ENCODE peak calls at places on chromosomes 4 and X, in six cellular contexts. O is T47D; X is neural crest cell; T is lower lobe of right lung; S is spleen; E is activated T-cell treated with anti-CD3 and anti-CD28 coated beads, Interleukin-2, amount 50 U/mL, for 48 hours. Z is an unnamed sample.
A peak's percentile ranks its signal among the peaks of the same experiment; 100 is the strongest.

GRCh38 chr4:47662975-47663374 is 174.9 kb downstream of the CORIN start:
- DNase-seq in O (no peak), X (peak; percentile 20), T (no peak), S (no peak), E (peak; percentile 50), Z (no peak)

GRCh38 chrX:153494541-153495361 is at the start of gene BGN:
- DNase-seq in O (peak; percentile 33), X (peak; percentile 32), T (no peak), S (no peak), E (peak; percentile 25), Z (peak; percentile 56)

GRCh38 chrX:2457289-2458133 is 43.3 kb downstream of the DHRSX start:
- DNase-seq in O (no peak), X (no peak), T (peak; percentile 16), S (no peak), E (no peak), Z (no peak)

GRCh38 chrX:12249997-12250396 is 111.7 kb downstream of the FRMPD4 start:
- DNase-seq in O (no peak), X (no peak), T (no peak), S (no peak), E (no peak), Z (no peak)

GRCh38 chrX:103453655-103454054 is 65.6 kb downstream of the RAB40A start:
- DNase-seq in O (no peak), X (no peak), T (no peak), S (no peak), E (no peak), Z (no peak)

GRCh38 chrX:37353646-37354045 is 4.5 kb downstream of the PRRG1 start:
- DNase-seq in O (no peak), X (no peak), T (no peak), S (no peak), E (no peak), Z (no peak)

GRCh38 chr4:3461515-3462291 is 1.4 kb upstream of the DOK7 start:
- DNase-seq in O (peak; percentile 84), X (no peak), T (peak; percentile 82), S (peak; percentile 73), E (no peak), Z (peak; percentile 45)

GRCh38 chr4:69823481-69824186 is 36.3 kb downstream of the SULT1E1 start:
- DNase-seq in O (no peak), X (no peak), T (peak; percentile 71), S (peak; percentile 73), E (peak; percentile 55), Z (no peak)

GRCh38 chrX:155028192-155028591 is 1.5 kb downstream of the FUNDC2 start:
- DNase-seq in O (no peak), X (no peak), T (no peak), S (no peak), E (no peak), Z (no peak)

GRCh38 chr4:173259310-173259709 is 74.8 kb downstream of the HMGB2 start:
- DNase-seq in O (no peak), X (no peak), T (no peak), S (no peak), E (no peak), Z (no peak)

GRCh38 chrX:105323951-105324350 is 103.5 kb upstream of the TEX13A start:
- DNase-seq in O (no peak), X (no peak), T (no peak), S (no peak), E (no peak), Z (no peak)

Z was measured in dorsolateral prefrontal cortex.